ENCODE peak calls at places on chromosomes 13 and 19, in seven cellular contexts. One of them, this sample, is unnamed.

GRCh38 chr13:53336441-53337160 is 308.0 kb downstream of the OLFM4 start:
- DNase-seq in ovary: no peak
- DNase-seq in body of pancreas: no peak
- DNase-seq in PC-9: no peak
- DNase-seq in heart right ventricle: no peak
- DNase-seq in WTC11: no peak
- DNase-seq in osteocyte: no peak
- DNase-seq in this sample: no peak

GRCh38 chr13:57680609-57681008 is 49.1 kb downstream of the PCDH17 start:
- DNase-seq in ovary: no peak
- DNase-seq in body of pancreas: no peak
- DNase-seq in PC-9: no peak
- DNase-seq in heart right ventricle: no peak
- DNase-seq in WTC11: no peak
- DNase-seq in osteocyte: no peak
- DNase-seq in this sample: no peak

GRCh38 chr13:93147946-93148345 is 78.7 kb upstream of the GPC6 start:
- DNase-seq in ovary: no peak
- DNase-seq in body of pancreas: no peak
- DNase-seq in PC-9: no peak
- DNase-seq in heart right ventricle: no peak
- DNase-seq in WTC11: no peak
- DNase-seq in osteocyte: no peak
- DNase-seq in this sample: no peak

GRCh38 chr13:29688193-29688592 is 92.7 kb upstream of the SLC7A1 start:
- DNase-seq in ovary: no peak
- DNase-seq in body of pancreas: no peak
- DNase-seq in PC-9: no peak
- DNase-seq in heart right ventricle: no peak
- DNase-seq in WTC11: no peak
- DNase-seq in osteocyte: no peak
- DNase-seq in this sample: no peak

GRCh38 chr19:2848625-2849024 is 7.3 kb downstream of the ZNF555 start:
- DNase-seq in ovary: no peak
- DNase-seq in body of pancreas: no peak
- DNase-seq in PC-9: no peak
- DNase-seq in heart right ventricle: no peak
- DNase-seq in WTC11: no peak
- DNase-seq in osteocyte: no peak
- DNase-seq in this sample: no peak

GRCh38 chr13:43805071-43805468 is 18.3 kb upstream of the ENOX1 start:
- DNase-seq in ovary: no peak
- DNase-seq in body of pancreas: no peak
- DNase-seq in PC-9: peak; percentile 26
- DNase-seq in heart right ventricle: no peak
- DNase-seq in WTC11: no peak
- DNase-seq in osteocyte: no peak
- DNase-seq in this sample: peak; percentile 94

GRCh38 chr13:93942016-93942415 is 537.5 kb downstream of the DCT start:
- DNase-seq in ovary: no peak
- DNase-seq in body of pancreas: no peak
- DNase-seq in PC-9: no peak
- DNase-seq in heart right ventricle: no peak
- DNase-seq in WTC11: no peak
- DNase-seq in osteocyte: no peak
- DNase-seq in this sample: no peak

GRCh38 chr13:28867564-28867963 is 47.4 kb downstream of the MTUS2 start:
- DNase-seq in ovary: no peak
- DNase-seq in body of pancreas: no peak
- DNase-seq in PC-9: no peak
- DNase-seq in heart right ventricle: no peak
- DNase-seq in WTC11: no peak
- DNase-seq in osteocyte: no peak
- DNase-seq in this sample: no peak

GRCh38 chr19:3868770-3869456 is at the start of gene ZFR2:
- DNase-seq in ovary: no peak
- DNase-seq in body of pancreas: no peak
- DNase-seq in PC-9: no peak
- DNase-seq in heart right ventricle: no peak
- DNase-seq in WTC11: peak; percentile 83
- DNase-seq in osteocyte: no peak
- DNase-seq in this sample: no peak

GRCh38 chr13:73991384-73991783 is 142.8 kb downstream of the KLF12 start:
- DNase-seq in ovary: no peak
- DNase-seq in body of pancreas: no peak
- DNase-seq in PC-9: no peak
- DNase-seq in heart right ventricle: no peak
- DNase-seq in WTC11: no peak
- DNase-seq in osteocyte: no peak
- DNase-seq in this sample: no peak

GRCh38 chr19:37991841-37992248 is 84.8 kb downstream of the SIPA1L3 start:
- DNase-seq in ovary: no peak
- DNase-seq in body of pancreas: no peak
- DNase-seq in PC-9: peak; percentile 70
- DNase-seq in heart right ventricle: no peak
- DNase-seq in WTC11: no peak
- DNase-seq in osteocyte: no peak
- DNase-seq in this sample: peak; percentile 35
- TF ChIP-seq CTCF in ovary: no peak
- TF ChIP-seq CTCF in body of pancreas: no peak
- TF ChIP-seq CTCF in PC-9: no peak
- TF ChIP-seq CTCF in heart right ventricle: no peak
- TF ChIP-seq CTCF in WTC11: no peak
- TF ChIP-seq CTCF in osteocyte: no peak
- TF ChIP-seq CTCF in this sample: peak; percentile 7

DNA sequence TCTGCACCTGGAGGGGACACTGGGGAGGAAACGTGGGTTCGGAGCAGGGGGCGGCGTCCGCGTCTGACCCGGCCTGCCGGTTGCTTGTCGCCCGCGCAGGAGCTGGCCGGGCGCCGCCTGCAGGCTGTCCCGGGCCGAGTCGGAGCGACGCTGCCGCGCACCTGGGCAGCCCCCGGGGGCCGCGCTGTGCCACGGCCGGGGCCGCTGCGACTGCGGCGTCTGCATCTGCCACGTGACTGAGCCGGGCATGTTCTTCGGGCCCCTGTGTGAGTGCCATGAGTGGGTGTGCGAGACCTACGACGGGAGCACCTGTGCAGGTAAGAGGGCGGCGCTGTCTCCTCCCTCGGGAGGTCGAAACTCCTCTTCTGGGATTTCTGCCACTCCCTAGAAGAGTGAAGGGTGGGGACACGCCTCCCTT is 1.3 kb downstream of the ITGBL1 start:
- DNase-seq in ovary: no peak
- DNase-seq in body of pancreas: peak; percentile 47
- DNase-seq in PC-9: peak; percentile 84
- DNase-seq in heart right ventricle: peak; percentile 14
- DNase-seq in WTC11: peak; percentile 61
- DNase-seq in osteocyte: no peak
- DNase-seq in this sample: no peak
- TF ChIP-seq CTCF in ovary: peak; percentile 33
- TF ChIP-seq CTCF in body of pancreas: peak; percentile 43
- TF ChIP-seq CTCF in PC-9: peak; percentile 22
- TF ChIP-seq CTCF in heart right ventricle: peak; percentile 58
- TF ChIP-seq CTCF in WTC11: no peak
- TF ChIP-seq CTCF in osteocyte: no peak
- TF ChIP-seq CTCF in this sample: peak; percentile 24

DNA sequence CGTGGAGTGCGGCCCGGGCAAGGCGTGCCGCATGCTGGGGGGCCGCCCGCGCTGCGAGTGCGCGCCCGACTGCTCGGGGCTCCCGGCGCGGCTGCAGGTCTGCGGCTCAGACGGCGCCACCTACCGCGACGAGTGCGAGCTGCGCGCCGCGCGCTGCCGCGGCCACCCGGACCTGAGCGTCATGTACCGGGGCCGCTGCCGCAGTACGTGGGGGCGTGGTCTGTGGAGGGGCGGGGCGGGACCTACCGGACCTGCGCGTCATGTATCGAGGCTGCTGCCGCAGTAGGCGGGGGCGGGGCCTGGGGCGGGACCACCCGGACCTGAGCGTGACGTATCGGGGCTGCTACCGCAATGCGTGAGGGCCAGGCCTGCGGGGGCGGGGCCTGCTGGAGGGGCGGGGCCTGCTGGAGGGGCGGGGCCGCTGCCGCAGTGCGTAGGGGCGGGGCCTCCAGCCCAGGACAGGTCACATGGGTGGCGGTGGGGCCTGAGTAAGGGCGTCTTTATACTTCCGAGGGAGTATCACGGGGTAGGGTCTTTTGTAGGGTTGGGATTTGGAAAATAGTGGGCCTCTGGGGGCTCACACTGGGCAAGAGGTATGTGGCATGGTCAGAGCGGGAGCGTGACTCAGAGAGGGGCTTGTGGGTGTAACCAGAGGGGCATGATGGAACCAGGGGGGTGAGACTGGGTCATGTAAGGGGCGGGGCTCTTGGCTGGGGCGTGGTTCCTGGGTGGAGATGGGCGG is 4.3 kb downstream of the FSTL3 start:
- DNase-seq in ovary: peak; percentile 100
- DNase-seq in body of pancreas: peak; percentile 100
- DNase-seq in PC-9: peak; percentile 98
- DNase-seq in heart right ventricle: peak; percentile 100
- DNase-seq in WTC11: peak; percentile 100
- DNase-seq in osteocyte: peak; percentile 100
- DNase-seq in this sample: peak; percentile 99
- TF ChIP-seq CTCF in ovary: peak; percentile 85
- TF ChIP-seq CTCF in body of pancreas: peak; percentile 48
- TF ChIP-seq CTCF in PC-9: no peak
- TF ChIP-seq CTCF in heart right ventricle: peak; percentile 64
- TF ChIP-seq CTCF in WTC11: no peak
- TF ChIP-seq CTCF in osteocyte: peak; percentile 59
- TF ChIP-seq CTCF in this sample: peak; percentile 23

GRCh38 chr19:14366529-14366928 is 14.7 kb upstream of the ADGRE5 start:
- DNase-seq in ovary: peak; percentile 31
- DNase-seq in body of pancreas: peak; percentile 75
- DNase-seq in PC-9: peak; percentile 93
- DNase-seq in heart right ventricle: peak; percentile 53
- DNase-seq in WTC11: peak; percentile 89
- DNase-seq in osteocyte: no peak
- DNase-seq in this sample: peak; percentile 92

GRCh38 chr19:14367016-14367415 is 14.2 kb upstream of the ADGRE5 start:
- DNase-seq in ovary: no peak
- DNase-seq in body of pancreas: no peak
- DNase-seq in PC-9: no peak
- DNase-seq in heart right ventricle: no peak
- DNase-seq in WTC11: no peak
- DNase-seq in osteocyte: no peak
- DNase-seq in this sample: no peak

GRCh38 chr19:14363203-14364097 is 17.8 kb upstream of the ADGRE5 start:
- DNase-seq in ovary: peak; percentile 75
- DNase-seq in body of pancreas: peak; percentile 33
- DNase-seq in PC-9: peak; percentile 72
- DNase-seq in heart right ventricle: peak; percentile 87
- DNase-seq in WTC11: peak; percentile 83
- DNase-seq in osteocyte: no peak
- DNase-seq in this sample: peak; percentile 50

DNA sequence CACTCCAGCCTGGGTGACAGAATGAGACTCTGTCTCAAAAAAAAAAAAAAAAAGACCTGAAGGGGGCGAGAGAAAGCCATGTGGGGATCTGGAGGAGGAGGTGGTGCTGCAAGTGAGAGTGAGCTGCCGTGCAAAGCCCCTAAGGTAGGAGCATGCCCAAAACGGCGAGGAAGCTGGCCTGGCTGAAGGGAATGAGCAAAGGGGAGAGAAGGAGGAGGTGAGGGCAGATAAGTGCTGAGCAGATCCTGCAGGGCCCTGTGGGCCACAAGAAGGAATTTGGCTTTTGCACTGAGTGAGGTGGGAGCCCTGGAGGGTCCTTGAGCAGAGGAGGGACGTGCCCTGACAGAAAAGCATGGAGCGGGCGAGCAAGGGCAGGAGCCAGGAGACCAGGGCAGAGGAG is 19.4 kb upstream of the ADGRE5 start:
- DNase-seq in ovary: no peak
- DNase-seq in body of pancreas: no peak
- DNase-seq in PC-9: no peak
- DNase-seq in heart right ventricle: no peak
- DNase-seq in WTC11: peak; percentile 63
- DNase-seq in osteocyte: no peak
- DNase-seq in this sample: no peak
- TF ChIP-seq CTCF in ovary: no peak
- TF ChIP-seq CTCF in body of pancreas: no peak
- TF ChIP-seq CTCF in PC-9: no peak
- TF ChIP-seq CTCF in heart right ventricle: peak; percentile 33
- TF ChIP-seq CTCF in WTC11: no peak
- TF ChIP-seq CTCF in osteocyte: peak; percentile 20
- TF ChIP-seq CTCF in this sample: no peak

GRCh38 chr19:43532571-43532961 is 422 bp upstream of the ZNF575 start:
- DNase-seq in ovary: no peak
- DNase-seq in body of pancreas: peak; percentile 23
- DNase-seq in PC-9: peak; percentile 58
- DNase-seq in heart right ventricle: peak; percentile 62
- DNase-seq in WTC11: peak; percentile 24
- DNase-seq in osteocyte: no peak
- DNase-seq in this sample: no peak

GRCh38 chr19:43533546-43534304 is 737 bp downstream of the ZNF575 start:
- DNase-seq in ovary: peak; percentile 100
- DNase-seq in body of pancreas: peak; percentile 97
- DNase-seq in PC-9: peak; percentile 97
- DNase-seq in heart right ventricle: peak; percentile 96
- DNase-seq in WTC11: peak; percentile 98
- DNase-seq in osteocyte: peak; percentile 99
- DNase-seq in this sample: peak; percentile 100

GRCh38 chr19:43532962-43533545 is at the start of gene ZNF575:
- DNase-seq in ovary: peak; percentile 88
- DNase-seq in body of pancreas: peak; percentile 85
- DNase-seq in PC-9: peak; percentile 95
- DNase-seq in heart right ventricle: peak; percentile 89
- DNase-seq in WTC11: peak; percentile 96
- DNase-seq in osteocyte: peak; percentile 96
- DNase-seq in this sample: peak; percentile 95

GRCh38 chr19:43534305-43534612 is 1.3 kb downstream of the ZNF575 start:
- DNase-seq in ovary: no peak
- DNase-seq in body of pancreas: no peak
- DNase-seq in PC-9: no peak
- DNase-seq in heart right ventricle: no peak
- DNase-seq in WTC11: no peak
- DNase-seq in osteocyte: no peak
- DNase-seq in this sample: no peak

GRCh38 chr19:43534811-43535761 is 2.1 kb downstream of the ZNF575 start:
- DNase-seq in ovary: peak; percentile 79
- DNase-seq in body of pancreas: peak; percentile 72
- DNase-seq in PC-9: no peak
- DNase-seq in heart right ventricle: peak; percentile 74
- DNase-seq in WTC11: peak; percentile 92
- DNase-seq in osteocyte: peak; percentile 86
- DNase-seq in this sample: peak; percentile 75
- TF ChIP-seq CTCF in ovary: peak; percentile 55
- TF ChIP-seq CTCF in body of pancreas: peak; percentile 55
- TF ChIP-seq CTCF in PC-9: peak; percentile 48
- TF ChIP-seq CTCF in heart right ventricle: peak; percentile 69
- TF ChIP-seq CTCF in WTC11: peak; percentile 41
- TF ChIP-seq CTCF in osteocyte: peak; percentile 50
- TF ChIP-seq CTCF in this sample: peak; percentile 85